ENCODE peak calls at places on chromosome 16, in seven cellular contexts. B, X, L, S, F, O and C are unnamed samples.

GRCh38 chr16:69561901-69562300 is 3.9 kb upstream of the NFAT5 start:
- DNase-seq in B (no peak), X (no peak), L (no peak), S (no peak), F (no peak), O (no peak), C (no peak)

GRCh38 chr16:86565644-86566511 is 751 bp upstream of the FOXC2 start:
- DNase-seq in B (no peak), X (no peak), L (no peak), S (no peak), F (no peak), O (peak), C (peak)

GRCh38 chr16:3099732-3100499 is 822 bp upstream of the ZSCAN10 start:
- DNase-seq in B (peak), X (peak), L (peak), S (peak), F (peak), O (peak), C (peak)

GRCh38 chr16:67967956-67968439 is 439 bp downstream of the SLC12A4 start:
- DNase-seq in B (peak), X (no peak), L (no peak), S (no peak), F (no peak), O (peak), C (peak)

GRCh38 chr16:27355610-27356009 is 41.8 kb downstream of the IL4R start:
- DNase-seq in B (no peak), X (peak), L (no peak), S (peak), F (peak), O (peak), C (peak)

GRCh38 chr16:75114946-75115825 is 1.4 kb downstream of the LDHD start:
- DNase-seq in B (no peak), X (no peak), L (no peak), S (no peak), F (no peak), O (no peak), C (no peak)

GRCh38 chr16:52393448-52393847 is 153.5 kb downstream of the TOX3 start:
- DNase-seq in B (no peak), X (no peak), L (no peak), S (no peak), F (no peak), O (no peak), C (no peak)

GRCh38 chr16:5175263-5175662 is 77.7 kb upstream of the EEF2KMT start:
- DNase-seq in B (no peak), X (no peak), L (no peak), S (no peak), F (no peak), O (no peak), C (no peak)

GRCh38 chr16:674968-675883 is at the start of gene RHBDL1:
- DNase-seq in B (no peak), X (peak), L (no peak), S (peak), F (no peak), O (peak), C (peak)

GRCh38 chr16:55042556-55043432 is 112.1 kb downstream of the IRX5 start:
- DNase-seq in B (no peak), X (no peak), L (no peak), S (no peak), F (no peak), O (no peak), C (no peak)

GRCh38 chr16:30185683-30186421 is 2.5 kb downstream of the CORO1A start:
- DNase-seq in B (peak), X (no peak), L (peak), S (no peak), F (peak), O (no peak), C (no peak)

GRCh38 chr16:81478876-81479496 is 34.4 kb downstream of the CMIP start:
- DNase-seq in B (peak), X (no peak), L (peak), S (no peak), F (no peak), O (no peak), C (no peak)

GRCh38 chr16:8579559-8579958 is 10.8 kb downstream of the TMEM114 start:
- DNase-seq in B (no peak), X (no peak), L (no peak), S (no peak), F (no peak), O (no peak), C (no peak)

GRCh38 chr16:79049040-79049439 is 551.5 kb downstream of the MAF start:
- DNase-seq in B (no peak), X (no peak), L (no peak), S (no peak), F (no peak), O (no peak), C (no peak)

GRCh38 chr16:85539629-85540291 is 73.4 kb upstream of the GSE1 start:
- DNase-seq in B (no peak), X (no peak), L (no peak), S (no peak), F (no peak), O (no peak), C (no peak)

GRCh38 chr16:51569204-51569911 is 418.3 kb upstream of the SALL1 start:
- DNase-seq in B (no peak), X (peak), L (no peak), S (peak), F (no peak), O (peak), C (no peak)

GRCh38 chr16:74448990-74449389 is 27.7 kb upstream of the CLEC18B start:
- DNase-seq in B (no peak), X (peak), L (peak), S (peak), F (no peak), O (peak), C (no peak)

GRCh38 chr16:30615358-30616076 is 5.3 kb upstream of the ZNF689 start:
- DNase-seq in B (peak), X (peak), L (peak), S (peak), F (peak), O (no peak), C (peak)

GRCh38 chr16:1319041-1319440 is 9.6 kb downstream of the UBE2I start:
- DNase-seq in B (no peak), X (no peak), L (no peak), S (no peak), F (no peak), O (no peak), C (no peak)

GRCh38 chr16:4511441-4512082 is 27.0 kb downstream of the CDIP1 start:
- DNase-seq in B (no peak), X (peak), L (no peak), S (peak), F (no peak), O (peak), C (peak)

GRCh38 chr16:28883221-28883996 is 5.1 kb downstream of the ATP2A1 start:
- DNase-seq in B (no peak), X (no peak), L (no peak), S (no peak), F (no peak), O (no peak), C (no peak)

GRCh38 chr16:6611535-6611934 is 721.1 kb upstream of the RBFOX1 start:
- DNase-seq in B (no peak), X (no peak), L (no peak), S (no peak), F (no peak), O (no peak), C (no peak)

GRCh38 chr16:78437352-78437968 is 338.0 kb downstream of the WWOX start:
- DNase-seq in B (peak), X (peak), L (no peak), S (peak), F (peak), O (no peak), C (peak)

GRCh38 chr16:20323591-20324117 is 3.7 kb downstream of the GP2 start:
- DNase-seq in B (no peak), X (no peak), L (no peak), S (no peak), F (no peak), O (no peak), C (no peak)

GRCh38 chr16:28100810-28101532 is 37.5 kb upstream of the GSG1L start:
- DNase-seq in B (no peak), X (no peak), L (peak), S (no peak), F (no peak), O (no peak), C (no peak)

GRCh38 chr16:18983565-18984424 is at the start of gene TMC7:
- DNase-seq in B (peak), X (peak), L (peak), S (peak), F (no peak), O (peak), C (peak)

GRCh38 chr16:19113577-19114358 is at the start of gene ITPRIPL2:
- DNase-seq in B (peak), X (peak), L (peak), S (peak), F (no peak), O (peak), C (peak)

GRCh38 chr16:4675864-4676786 is 17.2 kb upstream of the NUDT16L1 start:
- DNase-seq in B (no peak), X (no peak), L (no peak), S (no peak), F (peak), O (no peak), C (no peak)

GRCh38 chr16:739560-740458 is 988 bp downstream of the CIAO3 start:
- DNase-seq in B (no peak), X (no peak), L (no peak), S (no peak), F (no peak), O (no peak), C (no peak)

GRCh38 chr16:86019446-86020047 is 120.6 kb downstream of the IRF8 start:
- DNase-seq in B (no peak), X (no peak), L (peak), S (no peak), F (no peak), O (no peak), C (peak)

GRCh38 chr16:85462405-85463227 is 150.5 kb upstream of the GSE1 start:
- DNase-seq in B (no peak), X (no peak), L (peak), S (no peak), F (no peak), O (no peak), C (peak)

GRCh38 chr16:88052661-88053060 is 101.4 kb downstream of the BANP start:
- DNase-seq in B (no peak), X (no peak), L (no peak), S (no peak), F (no peak), O (no peak), C (no peak)
- TF ChIP-seq CTCF in B (no peak), X (no peak), L (no peak), S (no peak), F (no peak), O (no peak), C (no peak)

DNA sequence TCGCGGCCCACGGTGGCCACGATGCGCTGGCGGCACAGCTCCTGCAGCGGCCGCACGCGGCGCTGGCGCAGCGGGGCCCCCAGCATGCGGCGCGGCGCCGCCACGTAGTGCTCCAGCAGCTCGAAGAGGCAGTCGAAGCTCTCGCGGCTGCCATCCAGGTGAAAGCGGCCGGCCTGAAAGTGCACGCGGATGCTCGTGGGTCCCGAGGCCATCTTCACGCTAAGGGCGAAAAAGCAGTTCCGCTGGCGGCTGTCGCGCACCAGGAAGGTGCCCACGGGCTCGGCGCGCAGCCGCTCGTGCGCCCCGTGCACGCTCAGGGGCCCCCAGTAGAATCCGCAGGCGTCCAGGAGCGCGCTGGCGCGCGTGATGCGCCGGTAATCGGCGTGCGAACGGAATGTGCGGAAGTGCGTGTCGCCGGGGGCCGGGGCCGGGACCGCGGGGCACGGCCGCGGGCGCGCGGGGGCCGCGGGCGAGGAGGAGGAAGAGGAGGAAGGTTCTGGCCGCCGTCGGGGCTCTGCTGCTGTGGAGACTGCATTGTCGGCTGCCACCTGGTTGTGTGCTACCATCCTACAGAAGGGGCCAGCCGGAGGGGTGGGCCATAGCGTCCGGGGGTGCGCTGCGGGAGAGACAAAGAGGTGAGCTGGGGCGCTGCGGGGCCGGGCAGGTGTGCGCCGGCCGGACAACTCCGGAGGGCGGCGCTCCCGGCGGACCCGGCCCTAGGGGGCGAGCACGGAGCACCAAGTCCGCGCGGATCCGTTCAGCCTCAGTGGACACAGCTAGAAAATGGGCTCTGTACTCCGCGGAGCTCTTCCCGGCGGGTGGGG is 879 bp downstream of the SOCS1 start:
- DNase-seq in B (peak), X (peak), L (peak), S (peak), F (peak), O (peak), C (peak)
- TF ChIP-seq CTCF in B (peak), X (no peak), L (peak), S (no peak), F (no peak), O (no peak), C (no peak)

GRCh38 chr16:17367932-17368331 is 102.8 kb downstream of the XYLT1 start:
- DNase-seq in B (no peak), X (peak), L (no peak), S (peak), F (no peak), O (peak), C (peak)
- TF ChIP-seq CTCF in B (no peak), X (peak), L (no peak), S (peak), F (no peak), O (peak), C (no peak)

DNA sequence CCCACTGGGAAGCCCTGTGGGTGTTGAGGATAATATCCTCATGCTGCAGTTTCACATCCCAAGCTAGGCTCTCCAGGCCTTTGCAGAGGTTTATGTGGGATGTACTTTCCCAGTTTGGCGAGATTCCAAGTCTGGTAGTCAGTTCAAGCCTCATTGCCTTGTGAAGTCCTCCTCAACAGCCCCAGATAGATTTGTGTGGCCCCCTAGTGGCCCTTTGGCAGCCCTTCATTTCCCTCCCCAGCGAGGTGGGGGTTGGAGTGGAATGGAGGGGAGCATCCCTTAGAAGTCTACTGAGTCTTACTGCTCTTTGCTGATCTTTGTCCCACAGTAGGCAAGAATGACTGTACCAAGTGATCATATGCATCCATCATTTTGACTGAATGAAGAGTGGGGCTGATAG is 137.9 kb downstream of the CDH11 start:
- DNase-seq in B (no peak), X (peak), L (no peak), S (peak), F (no peak), O (peak), C (peak)
- TF ChIP-seq CTCF in B (no peak), X (peak), L (peak), S (peak), F (no peak), O (peak), C (peak)